ENCODE peak calls at places on chromosomes 7 and 10, in four cellular contexts. X is fibroblast of lung, D is endodermal cell, O is AG09309. E is an unnamed sample.

GRCh38 chr10:35160743-35161142 is 34.1 kb downstream of the CREM start:
- DNase-seq in X (no peak), D (no peak), O (no peak), E (no peak)

GRCh38 chr10:119762805-119763798 is 37.3 kb downstream of the INPP5F start:
- DNase-seq in D (no peak), O (no peak), X (no peak), E (no peak)

GRCh38 chr10:100730739-100731602 is 14.4 kb upstream of the PAX2 start:
- DNase-seq in X (no peak), O (no peak), D (peak), E (peak)

GRCh38 chr7:45670717-45671116 is 96.5 kb downstream of the ADCY1 start:
- DNase-seq in D (no peak), X (no peak), O (no peak), E (no peak)

GRCh38 chr7:12244694-12245093 is 33.6 kb downstream of the TMEM106B start:
- DNase-seq in O (no peak), X (no peak), D (no peak), E (no peak)

GRCh38 chr7:107563072-107563760 is 504 bp downstream of the COG5 start:
- DNase-seq in X (no peak), O (no peak), D (no peak), E (no peak)

GRCh38 chr10:561721-562120 is 127.7 kb downstream of the DIP2C start:
- DNase-seq in D (no peak), O (no peak), X (no peak), E (no peak)

GRCh38 chr10:59090804-59091203 is 85.6 kb upstream of the PHYHIPL start:
- DNase-seq in O (no peak), D (no peak), X (no peak), E (no peak)

GRCh38 chr10:92834331-92834730 is 14.0 kb upstream of the EXOC6 start:
- DNase-seq in X (peak), D (no peak), O (no peak), E (no peak)

GRCh38 chr10:49379596-49380410 is 16.1 kb downstream of the DRGX start:
- DNase-seq in D (peak), X (no peak), O (no peak), E (no peak)

DNA sequence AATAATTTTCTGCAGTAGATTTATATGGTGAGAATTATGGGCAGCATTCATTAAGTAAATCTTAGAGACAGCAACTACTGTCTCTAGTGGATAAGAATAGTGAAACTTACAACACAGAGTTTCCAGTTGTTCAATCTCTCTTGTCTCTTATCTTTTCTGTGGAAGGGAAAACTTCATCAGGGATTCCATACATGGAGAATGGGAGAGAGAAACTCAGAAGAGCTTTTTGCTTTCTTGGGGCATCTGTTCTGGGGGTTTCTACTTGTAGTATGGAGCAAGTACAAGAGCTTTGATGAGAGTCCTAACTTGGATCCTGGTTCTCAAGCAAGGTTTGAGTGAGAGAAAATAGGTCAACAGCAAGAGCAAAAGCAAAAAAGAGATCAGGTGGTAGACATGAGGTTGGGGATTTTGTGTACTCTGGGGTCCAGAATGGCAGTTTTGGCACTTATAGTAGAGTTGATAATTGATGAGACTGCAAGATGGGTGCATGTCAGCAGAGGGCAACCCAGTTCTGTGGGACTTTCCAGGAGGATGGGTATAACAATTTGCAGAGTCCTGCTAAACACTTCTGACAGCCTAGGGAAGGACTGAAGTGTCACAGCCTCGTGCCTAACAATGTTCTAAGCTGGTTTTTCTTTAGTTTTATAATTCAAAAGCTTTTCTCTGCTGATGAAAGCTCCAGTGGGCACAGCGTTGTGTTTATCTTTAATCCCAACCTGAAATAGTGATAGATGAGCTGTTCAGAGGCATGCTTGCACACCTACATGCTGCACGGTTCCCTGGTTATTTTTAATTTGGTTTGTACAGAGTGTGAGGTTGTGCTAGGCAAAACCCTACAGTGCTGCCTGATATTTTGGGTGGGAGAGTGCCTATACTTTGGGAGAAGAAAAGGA is 32.0 kb upstream of the STRIP2 start:
- DNase-seq in X (no peak), D (peak), O (no peak), E (peak)
- TF ChIP-seq CTCF in X (no peak), D (peak), O (peak), E (no peak)

GRCh38 chr7:149489391-149490024 is 8.1 kb downstream of the ZNF746 start:
- DNase-seq in O (no peak), D (peak), X (no peak), E (no peak)
- TF ChIP-seq CTCF in O (peak), D (peak), X (no peak), E (no peak)

DNA sequence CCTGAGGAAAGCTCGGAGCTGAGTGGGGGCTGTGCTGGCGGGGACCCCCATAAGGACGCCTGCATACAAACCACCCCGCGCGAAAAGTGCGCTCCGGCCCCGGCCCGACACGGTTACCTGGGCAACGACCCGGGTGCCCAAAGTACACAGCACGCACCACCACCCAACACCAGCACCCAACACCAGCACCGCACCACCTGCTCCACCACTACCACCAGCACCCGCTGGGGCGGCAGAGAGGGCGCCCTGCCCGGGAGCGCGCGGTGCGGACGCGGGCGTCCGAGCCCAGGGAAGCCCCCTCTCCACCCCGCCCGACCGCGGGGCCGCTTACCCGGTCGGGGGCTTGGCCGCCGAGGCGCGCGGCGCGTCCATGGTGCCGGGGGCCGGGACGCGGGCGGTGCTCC is 345 bp downstream of the COBL start:
- DNase-seq in D (peak), X (no peak), O (no peak), E (peak)
- TF ChIP-seq CTCF in D (peak), X (no peak), O (no peak), E (no peak)

GRCh38 chr10:60098676-60099601 is 192.6 kb upstream of the CCDC6 start:
- DNase-seq in D (peak), O (no peak), X (no peak), E (no peak)
- TF ChIP-seq CTCF in D (peak), O (peak), X (peak), E (peak)

DNA sequence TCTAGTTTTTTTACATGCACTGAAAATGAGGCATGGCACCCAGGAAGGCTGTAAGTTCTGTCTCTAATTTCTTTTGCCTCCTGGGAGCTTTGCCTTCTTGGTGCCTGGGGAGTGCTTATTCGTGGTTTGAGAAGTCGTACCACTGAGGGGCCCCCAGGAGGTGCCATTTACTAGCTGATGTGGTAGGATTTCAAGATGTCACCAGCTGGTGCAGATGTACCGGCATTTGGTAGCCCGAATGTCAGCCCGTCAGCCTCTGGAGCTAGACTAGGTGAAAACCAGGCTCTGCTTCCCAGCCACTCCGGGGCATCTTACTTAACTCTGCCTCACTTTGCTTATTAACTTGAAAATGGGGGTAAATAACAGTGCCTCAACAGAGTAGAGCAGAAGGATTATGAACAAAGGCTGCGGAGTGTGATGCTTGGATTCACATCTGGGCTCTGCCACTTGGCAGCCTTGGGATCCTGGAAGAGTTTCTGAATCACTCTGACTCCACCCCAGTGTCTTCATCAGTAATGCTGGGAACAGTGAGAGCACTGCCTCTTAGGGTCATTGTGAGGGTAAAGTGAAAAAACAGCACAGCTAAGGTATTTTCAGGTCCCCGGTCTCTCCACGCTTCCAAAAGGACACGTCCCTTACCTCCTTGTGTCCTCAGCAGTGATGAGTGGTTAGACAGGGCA is 31.4 kb upstream of the BTBD16 start:
- DNase-seq in X (peak), O (peak), D (no peak), E (no peak)
- TF ChIP-seq CTCF in X (no peak), O (no peak), D (peak), E (no peak)

DNA sequence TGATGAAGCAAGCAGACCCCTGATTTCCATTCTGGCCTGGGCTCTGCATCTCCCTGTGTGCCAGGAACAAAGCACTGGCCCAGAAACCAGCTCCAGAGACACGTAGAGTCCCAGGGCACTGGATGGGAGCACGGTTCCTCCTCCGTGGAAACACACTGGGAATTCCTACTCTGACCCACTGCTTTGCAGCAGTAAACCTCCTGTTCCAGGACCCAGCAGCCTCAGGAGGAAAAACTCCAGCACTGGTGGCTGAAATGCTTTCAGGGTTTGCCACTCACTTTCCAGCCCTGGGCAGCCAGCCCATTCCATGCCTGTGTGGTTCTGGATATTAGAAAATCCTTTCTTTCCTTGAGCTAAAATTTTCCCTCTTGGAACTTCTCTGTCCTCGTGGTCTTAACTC is 58.1 kb downstream of the FAM171A1 start:
- DNase-seq in X (no peak), D (no peak), O (no peak), E (no peak)
- TF ChIP-seq CTCF in X (no peak), D (no peak), O (no peak), E (no peak)

GRCh38 chr7:75881436-75882095 is 2.7 kb downstream of the RHBDD2 start:
- DNase-seq in O (no peak), D (peak), X (no peak), E (no peak)
- TF ChIP-seq CTCF in O (no peak), D (peak), X (no peak), E (no peak)

GRCh38 chr10:78657622-78658165 is 411.1 kb upstream of the ZMIZ1 start:
- DNase-seq in O (no peak), X (peak), D (peak), E (peak)
- TF ChIP-seq CTCF in O (peak), X (peak), D (peak), E (peak)

GRCh38 chr7:135238112-135238744 is 4.6 kb downstream of the STRA8 start:
- DNase-seq in D (peak), O (no peak), X (no peak), E (no peak)
- TF ChIP-seq CTCF in D (peak), O (peak), X (peak), E (no peak)

GRCh38 chr7:140899883-140900282 is 24.8 kb downstream of the BRAF start:
- DNase-seq in O (no peak), D (peak), X (peak), E (no peak)
- TF ChIP-seq CTCF in O (no peak), D (peak), X (no peak), E (peak)